ENCODE peak calls at places on chromosome 14, in four cellular contexts. One of them, this sample, is unnamed.

GRCh38 chr14:20611277-20611676 is 20.1 kb upstream of the RNASE12 start:
- DNase-seq in transverse colon: no peak
- DNase-seq in K562: no peak
- DNase-seq in heart left ventricle: no peak
- DNase-seq in this sample: no peak

GRCh38 chr14:90828642-90829487 is 12.6 kb upstream of the TTC7B start:
- DNase-seq in transverse colon: peak
- DNase-seq in K562: no peak
- DNase-seq in heart left ventricle: peak
- DNase-seq in this sample: no peak

GRCh38 chr14:78758333-78758732 is 588.2 kb downstream of the NRXN3 start:
- DNase-seq in K562: peak
- DNase-seq in heart left ventricle: no peak
- DNase-seq in transverse colon: no peak
- DNase-seq in this sample: peak

GRCh38 chr14:105026033-105026785 is 5.3 kb upstream of the CDCA4 start:
- DNase-seq in K562: no peak
- DNase-seq in transverse colon: no peak
- DNase-seq in heart left ventricle: no peak
- DNase-seq in this sample: no peak

GRCh38 chr14:93716002-93716401 is 72.3 kb downstream of the PRIMA1 start:
- DNase-seq in transverse colon: no peak
- DNase-seq in K562: no peak
- DNase-seq in heart left ventricle: no peak
- DNase-seq in this sample: no peak

GRCh38 chr14:94936901-94937321 is 167.0 kb upstream of the GSC start:
- DNase-seq in transverse colon: peak
- DNase-seq in K562: no peak
- DNase-seq in heart left ventricle: peak
- DNase-seq in this sample: peak

GRCh38 chr14:31224808-31225207 is 17.2 kb upstream of the HECTD1 start:
- DNase-seq in transverse colon: no peak
- DNase-seq in heart left ventricle: no peak
- DNase-seq in K562: no peak
- DNase-seq in this sample: no peak

GRCh38 chr14:45135181-45135580 is 549 bp upstream of the FANCM start:
- DNase-seq in heart left ventricle: no peak
- DNase-seq in K562: no peak
- DNase-seq in transverse colon: no peak
- DNase-seq in this sample: no peak

GRCh38 chr14:31829256-31829923 is 247.7 kb upstream of the ARHGAP5 start:
- DNase-seq in K562: no peak
- DNase-seq in heart left ventricle: no peak
- DNase-seq in transverse colon: no peak
- DNase-seq in this sample: no peak

GRCh38 chr14:26808407-26808806 is 210.6 kb upstream of the NOVA1 start:
- DNase-seq in K562: no peak
- DNase-seq in heart left ventricle: no peak
- DNase-seq in transverse colon: no peak
- DNase-seq in this sample: no peak

GRCh38 chr14:39431416-39432178 is 636 bp downstream of the FBXO33 start:
- DNase-seq in transverse colon: peak
- DNase-seq in heart left ventricle: peak
- DNase-seq in K562: peak
- DNase-seq in this sample: peak

GRCh38 chr14:105859717-105860614 is 333.6 kb downstream of the TMEM121 start:
- DNase-seq in transverse colon: peak
- DNase-seq in K562: no peak
- DNase-seq in heart left ventricle: peak
- DNase-seq in this sample: peak

GRCh38 chr14:34710744-34711143 is 3.6 kb downstream of the CFL2 start:
- DNase-seq in K562: no peak
- DNase-seq in heart left ventricle: no peak
- DNase-seq in transverse colon: no peak
- DNase-seq in this sample: no peak

GRCh38 chr14:78202178-78202577 is 32.0 kb downstream of the NRXN3 start:
- DNase-seq in heart left ventricle: no peak
- DNase-seq in K562: no peak
- DNase-seq in transverse colon: no peak
- DNase-seq in this sample: no peak

GRCh38 chr14:56975521-56975920 is 165.2 kb upstream of the OTX2 start:
- DNase-seq in transverse colon: no peak
- DNase-seq in heart left ventricle: no peak
- DNase-seq in K562: no peak
- DNase-seq in this sample: no peak

GRCh38 chr14:61872452-61872851 is 110.2 kb downstream of the SNAPC1 start:
- DNase-seq in K562: no peak
- DNase-seq in heart left ventricle: no peak
- DNase-seq in transverse colon: no peak
- DNase-seq in this sample: no peak

GRCh38 chr14:72519543-72519942 is 374.4 kb downstream of the DPF3 start:
- DNase-seq in transverse colon: no peak
- DNase-seq in K562: no peak
- DNase-seq in heart left ventricle: no peak
- DNase-seq in this sample: no peak

GRCh38 chr14:104844306-104845032 is 20.6 kb upstream of the CEP170B start:
- DNase-seq in heart left ventricle: no peak
- DNase-seq in K562: no peak
- DNase-seq in transverse colon: no peak
- DNase-seq in this sample: no peak

GRCh38 chr14:33646692-33647260 is 304.1 kb downstream of the EGLN3 start:
- DNase-seq in K562: no peak
- DNase-seq in transverse colon: no peak
- DNase-seq in heart left ventricle: no peak
- DNase-seq in this sample: no peak

GRCh38 chr14:92922883-92923743 is at the start of gene CHGA:
- DNase-seq in heart left ventricle: peak
- DNase-seq in K562: peak
- DNase-seq in transverse colon: peak
- DNase-seq in this sample: peak

GRCh38 chr14:28308727-28309126 is 457.9 kb upstream of the FOXG1 start:
- DNase-seq in heart left ventricle: no peak
- DNase-seq in K562: no peak
- DNase-seq in transverse colon: no peak
- DNase-seq in this sample: no peak

GRCh38 chr14:70962935-70963334 is 55.7 kb downstream of the PCNX1 start:
- DNase-seq in K562: no peak
- DNase-seq in transverse colon: no peak
- DNase-seq in heart left ventricle: no peak
- DNase-seq in this sample: no peak

GRCh38 chr14:69632154-69632553 is 20.8 kb downstream of the SUSD6 start:
- DNase-seq in K562: no peak
- DNase-seq in transverse colon: no peak
- DNase-seq in heart left ventricle: no peak
- DNase-seq in this sample: no peak

GRCh38 chr14:94009767-94010166 is 12.7 kb downstream of the CCDC197 start:
- DNase-seq in K562: no peak
- DNase-seq in heart left ventricle: no peak
- DNase-seq in transverse colon: no peak
- DNase-seq in this sample: no peak

GRCh38 chr14:78598046-78598652 is 428.0 kb downstream of the NRXN3 start:
- DNase-seq in transverse colon: peak
- DNase-seq in K562: peak
- DNase-seq in heart left ventricle: peak
- DNase-seq in this sample: peak

GRCh38 chr14:104968153-104968527 is 10.0 kb downstream of the AHNAK2 start:
- DNase-seq in K562: peak
- DNase-seq in heart left ventricle: peak
- DNase-seq in transverse colon: peak
- DNase-seq in this sample: peak

GRCh38 chr14:54346257-54346656 is 50.5 kb upstream of the CDKN3 start:
- DNase-seq in transverse colon: no peak
- DNase-seq in K562: no peak
- DNase-seq in heart left ventricle: no peak
- DNase-seq in this sample: no peak

GRCh38 chr14:54342806-54343205 is 54.0 kb upstream of the CDKN3 start:
- DNase-seq in heart left ventricle: no peak
- DNase-seq in K562: no peak
- DNase-seq in transverse colon: no peak
- DNase-seq in this sample: no peak

GRCh38 chr14:54343276-54344121 is 53.3 kb upstream of the CDKN3 start:
- DNase-seq in heart left ventricle: no peak
- DNase-seq in transverse colon: no peak
- DNase-seq in K562: no peak
- DNase-seq in this sample: no peak

GRCh38 chr14:54347044-54347443 is 49.8 kb upstream of the CDKN3 start:
- DNase-seq in heart left ventricle: no peak
- DNase-seq in K562: no peak
- DNase-seq in transverse colon: no peak
- DNase-seq in this sample: no peak

GRCh38 chr14:54344445-54344844 is 52.4 kb upstream of the CDKN3 start:
- DNase-seq in heart left ventricle: no peak
- DNase-seq in K562: peak
- DNase-seq in transverse colon: no peak
- DNase-seq in this sample: peak
- TF ChIP-seq CTCF in heart left ventricle: no peak
- TF ChIP-seq CTCF in K562: no peak
- TF ChIP-seq CTCF in transverse colon: no peak
- TF ChIP-seq CTCF in this sample: no peak

GRCh38 chr14:100577321-100577985 is 9.8 kb downstream of the BEGAIN start:
- DNase-seq in transverse colon: no peak
- DNase-seq in K562: no peak
- DNase-seq in heart left ventricle: peak
- DNase-seq in this sample: no peak

GRCh38 chr14:100577986-100578431 is 9.2 kb downstream of the BEGAIN start:
- DNase-seq in transverse colon: no peak
- DNase-seq in heart left ventricle: no peak
- DNase-seq in K562: no peak
- DNase-seq in this sample: no peak

GRCh38 chr14:100575266-100575995 is 11.8 kb downstream of the BEGAIN start:
- DNase-seq in K562: no peak
- DNase-seq in transverse colon: no peak
- DNase-seq in heart left ventricle: peak
- DNase-seq in this sample: no peak

GRCh38 chr14:100574642-100575031 is 12.6 kb downstream of the BEGAIN start:
- DNase-seq in transverse colon: no peak
- DNase-seq in K562: no peak
- DNase-seq in heart left ventricle: no peak
- DNase-seq in this sample: no peak

DNA sequence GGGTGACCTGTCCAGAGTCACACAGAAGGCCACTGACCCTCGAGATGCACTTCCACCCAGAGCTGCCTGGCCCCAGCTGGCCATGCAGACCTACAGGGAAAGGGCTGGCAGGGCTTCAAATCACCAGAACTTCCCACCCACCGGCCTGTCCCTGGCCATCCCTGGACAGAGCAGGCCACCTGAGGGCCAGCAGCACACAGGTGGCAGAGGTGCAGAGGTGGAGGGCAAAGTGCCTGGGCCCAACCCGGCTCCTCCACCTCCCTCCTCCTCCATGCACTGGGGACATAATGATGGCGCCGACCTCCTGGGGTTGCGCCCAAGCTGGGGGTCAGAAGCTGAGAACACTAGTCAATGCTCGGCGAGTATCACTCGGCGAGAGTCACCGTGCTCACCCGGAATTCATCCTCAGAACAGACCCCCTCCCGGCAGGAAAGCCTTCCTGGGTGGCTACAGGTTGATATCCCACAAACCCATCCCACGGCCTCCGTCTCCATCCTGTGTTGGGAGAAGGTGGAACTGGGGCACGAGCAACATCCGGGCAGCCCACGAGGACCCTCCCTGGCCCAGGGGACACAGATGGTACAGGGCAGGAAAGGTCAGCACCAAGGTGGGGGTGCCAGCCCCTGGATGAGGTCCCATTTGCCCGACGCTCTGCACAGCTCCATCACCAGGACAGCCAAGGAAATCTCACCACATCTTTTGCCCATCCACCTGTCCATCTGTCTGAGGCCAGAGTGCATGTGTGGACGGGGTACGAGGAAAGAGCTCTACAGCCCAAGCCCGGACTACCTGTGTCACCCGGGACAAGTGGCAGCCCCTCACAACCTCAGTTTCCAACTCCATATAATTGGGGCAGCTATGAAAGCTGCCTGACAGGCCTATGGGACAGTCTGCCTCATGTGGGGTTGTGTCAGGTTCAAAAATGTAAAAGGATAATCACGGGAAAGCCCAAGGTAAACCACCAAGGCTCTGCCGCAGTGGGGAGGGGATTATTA is 10.8 kb downstream of the BEGAIN start:
- DNase-seq in heart left ventricle: peak
- DNase-seq in transverse colon: no peak
- DNase-seq in K562: no peak
- DNase-seq in this sample: no peak
- H3K4me3 ChIP-seq in heart left ventricle: no peak
- H3K4me3 ChIP-seq in transverse colon: no peak
- H3K4me3 ChIP-seq in K562: no peak
- H3K4me3 ChIP-seq in this sample: no peak

GRCh38 chr14:64841772-64842490 is 37.8 kb downstream of the SPTB start:
- DNase-seq in heart left ventricle: peak
- DNase-seq in transverse colon: no peak
- DNase-seq in K562: peak
- DNase-seq in this sample: no peak

GRCh38 chr14:64844993-64845536 is 34.6 kb downstream of the SPTB start:
- DNase-seq in heart left ventricle: no peak
- DNase-seq in transverse colon: no peak
- DNase-seq in K562: peak
- DNase-seq in this sample: no peak

GRCh38 chr14:64844272-64844671 is 35.4 kb downstream of the SPTB start:
- DNase-seq in heart left ventricle: no peak
- DNase-seq in transverse colon: no peak
- DNase-seq in K562: no peak
- DNase-seq in this sample: no peak

GRCh38 chr14:64838656-64839055 is 41.1 kb downstream of the SPTB start:
- DNase-seq in heart left ventricle: no peak
- DNase-seq in transverse colon: no peak
- DNase-seq in K562: no peak
- DNase-seq in this sample: no peak

DNA sequence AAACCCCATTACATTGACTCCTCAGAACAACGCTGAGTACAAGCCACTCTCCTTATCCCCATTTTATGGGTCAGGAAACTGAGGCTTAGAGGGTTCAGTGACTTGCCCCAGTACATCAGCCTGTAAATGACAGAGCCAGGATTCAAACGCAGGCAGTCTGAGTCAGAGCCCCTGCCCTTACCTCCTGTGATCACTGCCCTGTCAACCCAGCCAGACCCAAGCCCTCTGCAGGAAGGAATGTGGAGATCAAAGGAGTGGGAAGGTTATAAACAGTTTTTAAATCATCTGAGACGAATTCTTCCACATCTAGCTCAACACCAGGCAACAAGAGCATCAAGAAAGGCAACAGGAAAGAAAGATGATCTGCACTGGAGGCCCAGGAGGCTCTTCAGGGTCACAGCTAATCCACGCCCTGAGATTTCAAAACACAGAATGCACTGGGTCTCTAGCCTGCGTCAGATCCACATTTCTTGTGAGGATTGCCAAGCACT is 38.5 kb downstream of the SPTB start:
- DNase-seq in K562: peak
- DNase-seq in transverse colon: no peak
- DNase-seq in heart left ventricle: peak
- DNase-seq in this sample: no peak
- TF ChIP-seq CTCF in K562: peak
- TF ChIP-seq CTCF in transverse colon: no peak
- TF ChIP-seq CTCF in heart left ventricle: peak
- TF ChIP-seq CTCF in this sample: peak

GRCh38 chr14:49972840-49973239 is 80.0 kb downstream of the ARF6 start:
- DNase-seq in heart left ventricle: peak
- DNase-seq in K562: no peak
- DNase-seq in transverse colon: peak
- DNase-seq in this sample: no peak
- H3K4me3 ChIP-seq in heart left ventricle: no peak
- H3K4me3 ChIP-seq in K562: no peak
- H3K4me3 ChIP-seq in transverse colon: peak
- H3K4me3 ChIP-seq in this sample: no peak

GRCh38 chr14:102608064-102608446 is 15.6 kb downstream of the RCOR1 start:
- DNase-seq in K562: no peak
- DNase-seq in transverse colon: no peak
- DNase-seq in heart left ventricle: no peak
- DNase-seq in this sample: no peak
- TF ChIP-seq CTCF in K562: no peak
- TF ChIP-seq CTCF in transverse colon: no peak
- TF ChIP-seq CTCF in heart left ventricle: no peak
- TF ChIP-seq CTCF in this sample: no peak

This sample was measured in WERI-Rb-1.